ENCODE peak calls at places on chromosome X, in ten cellular contexts. R is aorta, Z is NB4, E is foreskin fibroblast, O is HL-60, I is SK-N-SH, A is psoas muscle, U is cardiac muscle cell, X is astrocyte of the spinal cord, K is fibroblast of villous mesenchyme. C is an unnamed sample.

GRCh38 chrX:110125435-110125834 is 122.5 kb downstream of the TMEM164 start:
- DNase-seq in R (no peak), Z (no peak), E (peak), O (no peak), I (peak), A (no peak), U (peak), X (peak), K (no peak), C (no peak)

GRCh38 chrX:45781901-45782553 is 581.4 kb upstream of the DIPK2B start:
- DNase-seq in R (no peak), Z (peak), E (peak), O (no peak), I (no peak), A (no peak), U (no peak), X (peak), K (peak), C (no peak)

GRCh38 chrX:720858-721257 is 90.3 kb downstream of the SHOX start:
- DNase-seq in R (no peak), Z (no peak), E (no peak), O (no peak), I (no peak), A (no peak), U (no peak), X (no peak), K (no peak), C (no peak)

GRCh38 chrX:74506310-74507115 is 85.2 kb downstream of the SLC16A2 start:
- DNase-seq in R (no peak), Z (no peak), E (no peak), O (no peak), I (no peak), A (no peak), U (no peak), X (no peak), K (no peak), C (no peak)

GRCh38 chrX:119981286-119982070 is 37.9 kb upstream of the NKAP start:
- DNase-seq in R (no peak), Z (peak), E (peak), O (no peak), I (peak), A (no peak), U (peak), X (no peak), K (peak), C (no peak)

GRCh38 chrX:144566592-144566991 is 680.7 kb upstream of the SPANXN1 start:
- DNase-seq in R (no peak), Z (peak), E (no peak), O (no peak), I (no peak), A (no peak), U (no peak), X (no peak), K (no peak), C (no peak)

GRCh38 chrX:19544693-19545305 is 29.5 kb upstream of the MAP3K15 start:
- DNase-seq in R (no peak), Z (peak), E (peak), O (no peak), I (peak), A (no peak), U (peak), X (peak), K (peak), C (peak)

GRCh38 chrX:143437439-143437838 is 79.8 kb downstream of the SPANXN3 start:
- DNase-seq in R (no peak), Z (peak), E (no peak), O (no peak), I (peak), A (no peak), U (peak), X (peak), K (peak), C (no peak)

GRCh38 chrX:153319295-153319694 is 2.3 kb downstream of the PNMA6F start:
- DNase-seq in R (no peak), Z (no peak), E (no peak), O (no peak), I (no peak), A (no peak), U (no peak), X (no peak), K (no peak), C (no peak)

GRCh38 chrX:77793950-77794349 is 7.9 kb upstream of the ATRX start:
- DNase-seq in R (no peak), Z (no peak), E (no peak), O (no peak), I (no peak), A (no peak), U (no peak), X (no peak), K (no peak), C (no peak)

GRCh38 chrX:77785746-77786548 is at the start of gene ATRX:
- DNase-seq in R (peak), Z (peak), E (peak), O (no peak), I (peak), A (peak), U (peak), X (peak), K (peak), C (peak)

GRCh38 chrX:77785400-77785745 is 643 bp downstream of the ATRX start:
- DNase-seq in R (no peak), Z (peak), E (peak), O (no peak), I (peak), A (no peak), U (peak), X (peak), K (peak), C (no peak)

DNA sequence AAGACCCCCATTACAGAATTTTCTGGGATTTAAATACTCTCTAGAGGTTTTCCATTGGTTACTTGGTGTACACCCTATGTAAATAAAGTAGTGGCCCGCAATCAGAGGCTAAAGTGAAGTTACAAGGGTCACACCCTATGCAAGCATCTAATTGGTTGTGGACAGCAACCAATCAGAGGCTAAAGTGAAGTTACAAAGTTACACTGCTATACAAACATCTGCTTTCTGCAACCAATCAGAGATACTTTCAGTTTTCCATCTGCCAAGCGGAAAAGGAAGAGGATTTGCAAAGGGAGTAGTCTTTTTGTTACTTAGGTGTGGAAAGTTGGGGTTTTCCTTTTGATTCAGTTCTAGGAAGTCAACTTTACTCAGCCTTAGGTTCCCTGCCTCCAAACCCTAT is 2.0 kb upstream of the ATRX start:
- DNase-seq in R (no peak), Z (peak), E (peak), O (no peak), I (no peak), A (no peak), U (no peak), X (no peak), K (peak), C (no peak)
- H3K4me3 ChIP-seq in R (no peak), Z (no peak), E (peak), O (no peak), I (peak), A (peak), U (no peak), X (no peak), K (no peak), C (no peak)

GRCh38 chrX:6026484-6026883 is 202.2 kb downstream of the NLGN4X start:
- DNase-seq in R (no peak), Z (no peak), E (no peak), O (no peak), I (no peak), A (no peak), U (no peak), X (no peak), K (no peak), C (no peak)
- H3K4me3 ChIP-seq in R (no peak), Z (no peak), E (no peak), O (no peak), I (no peak), A (no peak), U (no peak), X (no peak), K (no peak), C (no peak)

GRCh38 chrX:102959471-102959870 is 22.4 kb downstream of the RAB40AL start:
- DNase-seq in R (no peak), Z (no peak), E (peak), O (no peak), I (no peak), A (no peak), U (no peak), X (peak), K (peak), C (peak)

GRCh38 chrX:102957751-102958150 is 20.7 kb downstream of the RAB40AL start:
- DNase-seq in R (no peak), Z (no peak), E (peak), O (no peak), I (no peak), A (no peak), U (no peak), X (no peak), K (peak), C (no peak)

GRCh38 chrX:102963955-102964354 is 26.9 kb downstream of the RAB40AL start:
- DNase-seq in R (no peak), Z (no peak), E (no peak), O (no peak), I (no peak), A (no peak), U (no peak), X (no peak), K (no peak), C (no peak)

DNA sequence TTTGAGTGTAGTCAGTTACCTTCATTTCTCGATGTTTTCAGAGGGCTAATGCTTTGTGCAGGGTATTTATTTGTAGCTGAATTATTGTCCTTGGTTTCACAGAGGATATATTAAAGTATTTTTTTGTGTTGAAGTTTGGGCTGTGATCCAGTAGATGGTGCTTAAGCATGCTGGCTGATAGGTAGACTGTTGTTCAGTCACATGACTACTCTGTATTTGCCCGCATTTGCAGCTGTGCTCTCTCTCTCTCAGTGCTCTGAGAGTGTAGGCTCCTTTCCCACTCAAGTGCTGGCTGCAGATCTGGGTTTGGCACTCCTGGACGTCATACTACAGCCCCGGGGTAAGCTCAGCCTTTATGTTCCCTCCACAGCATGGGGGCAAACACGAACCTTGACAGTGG is 21.7 kb downstream of the RAB40AL start:
- DNase-seq in R (no peak), Z (peak), E (peak), O (no peak), I (no peak), A (no peak), U (no peak), X (no peak), K (no peak), C (no peak)
- H3K4me3 ChIP-seq in R (no peak), Z (peak), E (no peak), O (peak), I (no peak), A (no peak), U (no peak), X (no peak), K (no peak), C (no peak)

GRCh38 chrX:65195621-65196020 is 219.4 kb upstream of the ZC4H2 start:
- DNase-seq in R (no peak), Z (no peak), E (no peak), O (no peak), I (no peak), A (no peak), U (no peak), X (no peak), K (no peak), C (no peak)

GRCh38 chrX:65194547-65194946 is 218.3 kb upstream of the ZC4H2 start:
- DNase-seq in R (no peak), Z (no peak), E (no peak), O (no peak), I (no peak), A (no peak), U (no peak), X (no peak), K (no peak), C (no peak)

DNA sequence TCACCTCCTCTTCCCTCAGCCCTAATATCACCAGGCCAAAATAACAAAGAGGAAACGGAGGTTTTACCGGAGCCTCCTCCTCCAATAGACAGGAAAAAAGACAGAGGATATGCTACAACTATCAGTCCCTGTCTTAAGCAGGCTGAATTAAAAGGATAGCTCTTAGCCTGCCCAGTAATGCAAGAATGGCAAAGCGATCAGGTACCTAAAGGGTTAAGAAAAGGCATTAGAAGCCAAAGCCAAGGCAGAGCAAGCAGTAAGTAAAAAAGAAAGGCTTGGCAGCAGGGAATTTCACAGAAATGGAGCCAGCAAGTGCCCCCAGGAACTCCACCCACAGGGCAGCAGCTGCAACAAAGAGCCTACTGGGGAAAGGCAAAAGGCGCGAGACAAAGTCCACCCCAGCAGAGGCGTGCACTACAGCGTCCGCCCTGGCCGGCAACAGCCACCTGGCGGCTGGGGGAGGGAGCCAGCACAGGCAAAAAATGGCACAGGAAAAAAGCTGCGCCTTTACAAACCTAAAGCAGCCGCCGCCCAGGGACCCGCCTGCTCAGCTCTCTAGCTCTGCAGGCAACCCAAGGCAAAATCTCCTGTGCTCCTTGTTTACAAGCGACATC is 220.6 kb upstream of the ZC4H2 start:
- DNase-seq in R (no peak), Z (no peak), E (no peak), O (no peak), I (no peak), A (no peak), U (peak), X (no peak), K (no peak), C (no peak)
- H3K4me3 ChIP-seq in R (no peak), Z (no peak), E (no peak), O (no peak), I (no peak), A (no peak), U (peak), X (no peak), K (no peak), C (no peak)

GRCh38 chrX:106949366-106949765 is 29.2 kb downstream of the CLDN2 start:
- DNase-seq in R (no peak), Z (no peak), E (no peak), O (no peak), I (no peak), A (no peak), U (no peak), X (no peak), K (no peak), C (no peak)
- H3K4me3 ChIP-seq in R (no peak), Z (no peak), E (no peak), O (no peak), I (no peak), A (no peak), U (no peak), X (no peak), K (no peak), C (no peak)

GRCh38 chrX:9352243-9352642 is 112.6 kb upstream of the TBL1X start:
- DNase-seq in R (no peak), Z (no peak), E (no peak), O (no peak), I (no peak), A (no peak), U (no peak), X (no peak), K (no peak), C (no peak)
- H3K4me3 ChIP-seq in R (no peak), Z (peak), E (no peak), O (peak), I (no peak), A (no peak), U (no peak), X (no peak), K (no peak), C (no peak)

GRCh38 chrX:150693782-150694574 is 782 bp downstream of the MTMR1 start:
- DNase-seq in R (peak), Z (peak), E (peak), O (peak), I (peak), A (peak), U (peak), X (peak), K (peak), C (no peak)

GRCh38 chrX:150696836-150697235 is 3.6 kb downstream of the MTMR1 start:
- DNase-seq in R (no peak), Z (no peak), E (no peak), O (no peak), I (no peak), A (no peak), U (no peak), X (no peak), K (no peak), C (no peak)

GRCh38 chrX:150696264-150696789 is 3.1 kb downstream of the MTMR1 start:
- DNase-seq in R (no peak), Z (peak), E (no peak), O (no peak), I (no peak), A (no peak), U (no peak), X (no peak), K (no peak), C (no peak)

GRCh38 chrX:150692837-150693781 is at the start of gene MTMR1:
- DNase-seq in R (peak), Z (peak), E (peak), O (no peak), I (peak), A (peak), U (peak), X (no peak), K (no peak), C (no peak)

GRCh38 chrX:150694738-150695410 is 1.7 kb downstream of the MTMR1 start:
- DNase-seq in R (no peak), Z (peak), E (peak), O (peak), I (no peak), A (no peak), U (no peak), X (no peak), K (no peak), C (no peak)
- H3K4me3 ChIP-seq in R (no peak), Z (no peak), E (peak), O (no peak), I (no peak), A (peak), U (no peak), X (no peak), K (no peak), C (no peak)

DNA sequence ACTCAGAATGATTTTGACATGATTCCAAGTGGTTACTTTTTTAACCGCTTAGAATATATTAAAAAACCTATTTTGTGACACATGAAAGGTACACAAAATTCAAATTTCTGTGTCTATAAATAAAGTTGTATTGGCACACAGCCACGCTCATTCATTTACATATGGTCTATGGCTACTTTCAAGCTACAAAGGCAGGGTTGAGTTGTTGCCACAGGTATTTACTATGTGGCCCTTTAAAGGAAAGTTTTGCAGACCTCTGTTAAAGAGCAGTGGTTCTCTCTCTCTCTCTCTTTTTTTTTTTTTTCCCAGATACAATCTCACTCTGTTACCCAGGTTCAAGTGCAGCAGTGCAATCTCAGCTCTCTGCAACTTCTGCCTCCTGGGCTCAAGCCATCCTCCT is 23.0 kb downstream of the GPM6B start:
- DNase-seq in R (no peak), Z (no peak), E (no peak), O (no peak), I (no peak), A (no peak), U (no peak), X (no peak), K (no peak), C (no peak)
- H3K4me3 ChIP-seq in R (no peak), Z (no peak), E (no peak), O (no peak), I (no peak), A (no peak), U (no peak), X (no peak), K (no peak), C (no peak)

GRCh38 chrX:134670241-134670811 is 12.1 kb upstream of the PLAC1 start:
- DNase-seq in R (no peak), Z (no peak), E (peak), O (no peak), I (no peak), A (peak), U (no peak), X (peak), K (peak), C (no peak)
- H3K4me3 ChIP-seq in R (no peak), Z (no peak), E (no peak), O (no peak), I (peak), A (no peak), U (no peak), X (no peak), K (no peak), C (no peak)

GRCh38 chrX:136198010-136198409 is 50.7 kb downstream of the FHL1 start:
- DNase-seq in R (no peak), Z (no peak), E (peak), O (no peak), I (no peak), A (no peak), U (no peak), X (no peak), K (no peak), C (no peak)
- H3K4me3 ChIP-seq in R (peak), Z (no peak), E (peak), O (no peak), I (no peak), A (peak), U (no peak), X (no peak), K (no peak), C (no peak)